ENCODE peak calls at places on chromosomes 6 and 20, in five cellular contexts. V is choroid plexus epithelial cell, I is pancreas, P is HL-60, Z is H54. D is an unnamed sample.

GRCh38 chr6:134630468-134631180 is 312.7 kb upstream of the SGK1 start:
- DNase-seq in P (peak), V (no peak), Z (no peak), I (peak), D (peak)

GRCh38 chr6:30670760-30671527 is 1.9 kb downstream of the DHX16 start:
- DNase-seq in I (no peak), P (no peak), Z (no peak), V (no peak), D (no peak)

GRCh38 chr6:131372535-131372934 is 200.5 kb upstream of the ARG1 start:
- DNase-seq in Z (no peak), I (no peak), P (no peak), V (peak), D (no peak)

GRCh38 chr6:152648090-152648489 is 10.9 kb upstream of the SYNE1 start:
- DNase-seq in V (peak), P (no peak), Z (no peak), I (no peak), D (peak)

GRCh38 chr6:36662827-36663256 is 15.7 kb upstream of the CDKN1A start:
- DNase-seq in P (no peak), V (no peak), I (peak), Z (no peak), D (no peak)

GRCh38 chr6:37676071-37676470 is 21.6 kb downstream of the MDGA1 start:
- DNase-seq in P (no peak), V (no peak), I (no peak), Z (no peak), D (no peak)

GRCh38 chr6:82013561-82014275 is 233.8 kb downstream of the IBTK start:
- DNase-seq in Z (no peak), I (no peak), V (peak), P (no peak), D (no peak)

GRCh38 chr6:154509421-154510143 is 903 bp downstream of the CNKSR3 start:
- DNase-seq in I (peak), Z (no peak), P (no peak), V (peak), D (no peak)

GRCh38 chr6:134517145-134517658 is 199.3 kb upstream of the SGK1 start:
- DNase-seq in V (peak), Z (peak), I (peak), P (peak), D (peak)

GRCh38 chr6:138953451-138953850 is 34.6 kb downstream of the REPS1 start:
- DNase-seq in Z (no peak), I (no peak), P (no peak), V (peak), D (no peak)

GRCh38 chr6:145898376-145898775 is 65.8 kb downstream of the SHPRH start:
- DNase-seq in Z (no peak), I (no peak), V (no peak), P (no peak), D (no peak)

GRCh38 chr6:12578751-12579150 is 137.8 kb upstream of the PHACTR1 start:
- DNase-seq in Z (peak), P (no peak), I (no peak), V (no peak), D (no peak)

GRCh38 chr6:2454180-2454579 is 208.8 kb upstream of the GMDS start:
- DNase-seq in V (no peak), I (no peak), P (no peak), Z (no peak), D (no peak)

GRCh38 chr6:38187285-38187684 is 367.8 kb downstream of the ZFAND3 start:
- DNase-seq in Z (no peak), V (peak), P (no peak), I (no peak), D (peak)

GRCh38 chr6:43120938-43121913 is 45.1 kb downstream of the PTK7 start:
- DNase-seq in V (peak), P (no peak), Z (peak), I (no peak), D (no peak)

GRCh38 chr6:44742201-44742600 is 354.7 kb downstream of the CDC5L start:
- DNase-seq in I (no peak), P (no peak), Z (no peak), V (no peak), D (no peak)

GRCh38 chr20:32539817-32540675 is 45.1 kb downstream of the NOL4L start:
- DNase-seq in V (no peak), Z (no peak), I (no peak), P (no peak), D (no peak)

GRCh38 chr20:50885781-50886180 is 45.5 kb downstream of the ADNP start:
- DNase-seq in I (no peak), P (no peak), V (no peak), Z (no peak), D (no peak)

GRCh38 chr6:92023410-92023940 is 1395.9 kb downstream of the EPHA7 start:
- DNase-seq in P (no peak), Z (no peak), V (no peak), I (no peak), D (no peak)

GRCh38 chr6:169866140-169866534 is 114.7 kb downstream of the ERMARD start:
- DNase-seq in V (no peak), Z (no peak), P (no peak), I (no peak), D (no peak)

D was measured in Ammon's horn.